ENCODE peak calls at places on chromosomes 11 and 22, in eight cellular contexts. O is stimulated activated CD4-positive, alpha-beta T cell treated with anti-CD3 and anti-CD28 coated beads, Interleukin-1b, Interleukin-23, amount 100 ng/mL, for 48 hours; Y is neural progenitor cell; F is HS-27A; K is HTR-8/SVneo; S is activated CD8-positive, alpha-beta T cell treated with anti-CD3 and anti-CD28 coated beads for 36 hours; L is bronchial epithelial cell; Q is GM04504. I is an unnamed sample.

GRCh38 chr11:123304828-123305530 is 109.9 kb upstream of the CLMP start:
- DNase-seq in O (no peak), Y (peak), F (no peak), K (no peak), S (no peak), L (no peak), Q (no peak), I (no peak)

GRCh38 chr11:45485070-45485716 is 180.2 kb downstream of the CHST1 start:
- DNase-seq in O (no peak), Y (no peak), F (no peak), K (no peak), S (no peak), L (no peak), Q (no peak), I (no peak)

GRCh38 chr11:44589301-44589700 is 23.8 kb downstream of the CD82 start:
- DNase-seq in O (no peak), Y (no peak), F (no peak), K (no peak), S (no peak), L (no peak), Q (no peak), I (peak)

GRCh38 chr11:134040386-134041297 is 28.2 kb upstream of the JAM3 start:
- DNase-seq in O (no peak), Y (no peak), F (no peak), K (no peak), S (no peak), L (peak), Q (peak), I (no peak)

GRCh38 chr11:5204787-5205186 is 4.3 kb upstream of the OR51V1 start:
- DNase-seq in O (no peak), Y (peak), F (peak), K (peak), S (no peak), L (peak), Q (peak), I (no peak)

GRCh38 chr11:28524098-28524497 is 415.9 kb downstream of the METTL15 start:
- DNase-seq in O (no peak), Y (no peak), F (peak), K (no peak), S (no peak), L (peak), Q (no peak), I (no peak)

GRCh38 chr11:10908215-10908990 is 50.5 kb upstream of the ZBED5 start:
- DNase-seq in O (no peak), Y (no peak), F (peak), K (peak), S (no peak), L (no peak), Q (peak), I (no peak)

GRCh38 chr22:29071261-29072045 is 1.4 kb upstream of the KREMEN1 start:
- DNase-seq in O (peak), Y (peak), F (no peak), K (no peak), S (peak), L (peak), Q (no peak), I (no peak)

GRCh38 chr11:86916330-86916729 is 38.9 kb downstream of the FZD4 start:
- DNase-seq in O (no peak), Y (no peak), F (peak), K (peak), S (no peak), L (peak), Q (peak), I (no peak)

GRCh38 chr11:114399903-114400221 is 449 bp downstream of the C11orf71 start:
- DNase-seq in O (no peak), Y (peak), F (no peak), K (no peak), S (no peak), L (no peak), Q (no peak), I (no peak)

GRCh38 chr11:88535266-88535665 is 197.7 kb upstream of the CTSC start:
- DNase-seq in O (no peak), Y (no peak), F (no peak), K (no peak), S (no peak), L (no peak), Q (no peak), I (no peak)

GRCh38 chr11:59283825-59284772 is 71.4 kb upstream of the MPEG1 start:
- DNase-seq in O (peak), Y (peak), F (peak), K (peak), S (peak), L (peak), Q (peak), I (no peak)

GRCh38 chr11:11668293-11668692 is 46.5 kb upstream of the GALNT18 start:
- DNase-seq in O (no peak), Y (no peak), F (no peak), K (no peak), S (no peak), L (no peak), Q (no peak), I (no peak)

GRCh38 chr22:38290347-38290746 is 17.5 kb upstream of the TMEM184B start:
- DNase-seq in O (no peak), Y (no peak), F (no peak), K (no peak), S (no peak), L (no peak), Q (no peak), I (no peak)

GRCh38 chr11:126891556-126892217 is 108.9 kb downstream of the KIRREL3 start:
- DNase-seq in O (no peak), Y (no peak), F (no peak), K (no peak), S (no peak), L (no peak), Q (no peak), I (no peak)

GRCh38 chr11:126400019-126400962 is 44.8 kb downstream of the ST3GAL4 start:
- DNase-seq in O (no peak), Y (no peak), F (no peak), K (no peak), S (no peak), L (no peak), Q (no peak), I (no peak)

GRCh38 chr22:37018815-37019308 is 385 bp downstream of the TST start:
- DNase-seq in O (no peak), Y (peak), F (no peak), K (peak), S (no peak), L (peak), Q (no peak), I (peak)

GRCh38 chr22:48079505-48080295 is 1317.2 kb downstream of the TBC1D22A start:
- DNase-seq in O (no peak), Y (no peak), F (no peak), K (no peak), S (no peak), L (no peak), Q (no peak), I (no peak)

GRCh38 chr11:83007909-83008580 is 63.7 kb downstream of the RAB30 start:
- DNase-seq in O (no peak), Y (peak), F (no peak), K (no peak), S (peak), L (no peak), Q (no peak), I (peak)

GRCh38 chr22:30421695-30422480 is 3.7 kb upstream of the MTFP1 start:
- DNase-seq in O (no peak), Y (no peak), F (no peak), K (no peak), S (no peak), L (no peak), Q (no peak), I (no peak)

GRCh38 chr22:28029201-28029948 is 110.3 kb upstream of the PITPNB start:
- DNase-seq in O (no peak), Y (no peak), F (no peak), K (peak), S (no peak), L (peak), Q (no peak), I (no peak)

I was measured in nucleus accumbens.